ENCODE peak calls at places on chromosomes 16 and 17, in seven cellular contexts. O is NCI-H774; P is T-helper 2 cell; R is NCI-H1105; E is ovary; J is lower leg skin; F is CD8-positive, alpha-beta memory T cell. G is an unnamed sample.

GRCh38 chr16:3581392-3581791 is 4.2 kb upstream of the NLRC3 start:
- DNase-seq in R (no peak), F (no peak), J (no peak), O (no peak), P (no peak), E (no peak), G (no peak)

GRCh38 chr17:81274471-81274855 is 20.6 kb downstream of the SLC38A10 start:
- DNase-seq in E (no peak), P (no peak), J (no peak), R (no peak), F (no peak), O (no peak), G (no peak)

GRCh38 chr17:68697850-68698313 is 96.7 kb upstream of the FAM20A start:
- DNase-seq in J (no peak), F (no peak), P (no peak), O (no peak), R (no peak), E (peak; percentile 62), G (no peak)

GRCh38 chr17:75750661-75751423 is 14.2 kb downstream of the GALK1 start:
- DNase-seq in R (no peak), P (no peak), O (no peak), J (no peak), F (no peak), E (no peak), G (no peak)

GRCh38 chr17:7438050-7438614 is 1.2 kb upstream of the FGF11 start:
- DNase-seq in R (no peak), J (no peak), E (peak; percentile 52), O (no peak), F (peak; percentile 61), P (peak; percentile 34), G (no peak)

GRCh38 chr17:77332981-77333685 is 192.4 kb downstream of the SEC14L1 start:
- DNase-seq in E (no peak), O (no peak), R (no peak), P (no peak), J (peak; percentile 66), F (no peak), G (no peak)

GRCh38 chr17:72984145-72984924 is 108.2 kb downstream of the SLC39A11 start:
- DNase-seq in R (no peak), F (no peak), O (no peak), E (no peak), P (no peak), J (no peak), G (no peak)

GRCh38 chr16:73064227-73064995 is 16.5 kb upstream of the ZFHX3 start:
- DNase-seq in R (no peak), J (no peak), E (no peak), O (no peak), F (no peak), P (no peak), G (no peak)

GRCh38 chr17:80005360-80006338 is 30.0 kb downstream of the TBC1D16 start:
- DNase-seq in R (peak; percentile 29), O (peak; percentile 39), P (peak; percentile 41), J (no peak), E (no peak), F (peak; percentile 71), G (no peak)

GRCh38 chr16:24748242-24748641 is 18.8 kb downstream of the TNRC6A start:
- DNase-seq in O (no peak), P (no peak), E (peak; percentile 47), R (no peak), J (no peak), F (no peak), G (no peak)

GRCh38 chr17:72580321-72581127 is 459.7 kb downstream of the SOX9 start:
- DNase-seq in E (no peak), P (no peak), J (no peak), F (no peak), R (peak; percentile 43), O (peak; percentile 99), G (no peak)

GRCh38 chr17:41322903-41323895 is 7.7 kb upstream of the KRTAP17-1 start:
- DNase-seq in F (no peak), R (no peak), O (no peak), E (no peak), P (no peak), J (peak; percentile 81), G (no peak)

GRCh38 chr17:49715717-49716279 is 8.0 kb upstream of the SLC35B1 start:
- DNase-seq in P (peak; percentile 26), R (no peak), E (no peak), F (peak; percentile 84), O (no peak), J (no peak), G (no peak)

GRCh38 chr16:19822534-19822933 is 62.1 kb downstream of the GPRC5B start:
- DNase-seq in P (no peak), J (no peak), F (no peak), R (no peak), E (no peak), O (no peak), G (no peak)

GRCh38 chr17:42010898-42011516 is 6.2 kb downstream of the DNAJC7 start:
- DNase-seq in P (no peak), E (no peak), R (no peak), O (no peak), F (no peak), J (peak; percentile 50), G (no peak)

GRCh38 chr16:85595299-85595661 is 17.8 kb upstream of the GSE1 start:
- DNase-seq in E (no peak), O (no peak), J (no peak), F (no peak), R (no peak), P (no peak), G (no peak)

GRCh38 chr16:50611332-50611934 is 63.2 kb downstream of the NKD1 start:
- DNase-seq in F (no peak), J (no peak), R (no peak), P (no peak), O (no peak), E (no peak), G (no peak)

GRCh38 chr17:45146616-45147101 is 1.6 kb upstream of the HEXIM1 start:
- DNase-seq in E (no peak), O (no peak), P (no peak), F (no peak), R (no peak), J (no peak), G (no peak)

GRCh38 chr17:58200024-58200633 is 7.6 kb downstream of the EPX start:
- DNase-seq in R (peak; percentile 52), P (peak; percentile 41), O (peak; percentile 44), J (no peak), F (peak; percentile 70), E (no peak), G (peak; percentile 41)

GRCh38 chr16:47631131-47631530 is 170.0 kb downstream of the PHKB start:
- DNase-seq in E (no peak), F (no peak), R (no peak), O (no peak), P (no peak), J (no peak), G (no peak)

GRCh38 chr17:74796211-74796610 is 20.1 kb upstream of the NAT9 start:
- DNase-seq in F (no peak), R (no peak), O (no peak), P (no peak), J (no peak), E (no peak), G (no peak)

GRCh38 chr16:56426585-56426984 is 1.2 kb upstream of the AMFR start:
- DNase-seq in R (no peak), O (no peak), E (no peak), F (no peak), J (no peak), P (no peak), G (no peak)

GRCh38 chr17:46770818-46771600 is 47.5 kb downstream of the WNT3 start:
- DNase-seq in J (peak; percentile 86), E (no peak), P (no peak), F (peak; percentile 56), R (no peak), O (peak; percentile 22), G (peak; percentile 12)

GRCh38 chr16:86044881-86045600 is 146.1 kb downstream of the IRF8 start:
- DNase-seq in J (no peak), E (no peak), O (no peak), R (peak; percentile 76), P (no peak), F (peak; percentile 64), G (no peak)

GRCh38 chr16:380837-381787 is 666 bp downstream of the PGAP6 start:
- DNase-seq in R (no peak), O (no peak), P (peak; percentile 31), F (no peak), E (peak; percentile 39), J (no peak), G (no peak)

GRCh38 chr16:324451-325334 is 27.8 kb downstream of the AXIN1 start:
- DNase-seq in E (no peak), J (no peak), F (peak; percentile 81), P (peak; percentile 76), O (no peak), R (no peak), G (no peak)

G was measured in DMS 273 treated with DMSO at 0.1 percent for 48 hours.